ENCODE peak calls at places on chromosome 6, in ten cellular contexts. X is fibroblast of lung; A is GM23338; B is left ventricle myocardium inferior; L is endodermal cell; K is PC-9; H is H1; P is heart right ventricle; W is sigmoid colon; M is CD8-positive, alpha-beta T cell. J is an unnamed sample. For H3K27me3, the result is how much of the 10 kb centered on the place peaks cover.

GRCh38 chr6:157605484-157605883 is 217.6 kb upstream of the SNX9 start:
- DNase-seq in X (no peak), A (no peak), B (no peak), L (peak), K (no peak), H (no peak), P (no peak), W (no peak), M (no peak), J (no peak)

GRCh38 chr6:16337280-16337975 is 99.0 kb downstream of the GMPR start:
- DNase-seq in X (peak), A (peak), B (peak), L (peak), K (no peak), H (no peak), P (peak), W (peak), M (no peak), J (peak)

GRCh38 chr6:84027340-84028183 is 6.0 kb upstream of the MRAP2 start:
- DNase-seq in X (peak), A (no peak), B (no peak), L (no peak), K (peak), H (no peak), P (no peak), W (no peak), M (no peak), J (no peak)

GRCh38 chr6:18280084-18280483 is 15.8 kb upstream of the DEK start:
- DNase-seq in X (peak), A (no peak), B (no peak), L (no peak), K (peak), H (no peak), P (no peak), W (no peak), M (no peak), J (no peak)

GRCh38 chr6:35181313-35181932 is 32.3 kb upstream of the SCUBE3 start:
- DNase-seq in X (peak), A (no peak), B (no peak), L (no peak), K (peak), H (no peak), P (no peak), W (peak), M (no peak), J (no peak)

GRCh38 chr6:75180864-75181263 is 25.0 kb downstream of the COL12A1 start:
- DNase-seq in X (no peak), A (no peak), B (no peak), L (no peak), K (no peak), H (no peak), P (no peak), W (no peak), M (no peak), J (no peak)

GRCh38 chr6:163296835-163297519 is 117.5 kb upstream of the QKI start:
- DNase-seq in X (peak), A (no peak), B (no peak), L (no peak), K (no peak), H (no peak), P (no peak), W (no peak), M (no peak), J (no peak)

GRCh38 chr6:155142902-155143609 is 120.8 kb upstream of the CLDN20 start:
- DNase-seq in X (no peak), A (peak), B (no peak), L (peak), K (no peak), H (no peak), P (no peak), W (no peak), M (no peak), J (no peak)

GRCh38 chr6:10746915-10747250 is 722 bp upstream of the TMEM14B start:
- DNase-seq in X (no peak), A (no peak), B (no peak), L (no peak), K (no peak), H (no peak), P (no peak), W (no peak), M (no peak), J (no peak)

GRCh38 chr6:88985901-88986300 is 22.5 kb upstream of the RNGTT start:
- DNase-seq in X (no peak), A (no peak), B (no peak), L (no peak), K (no peak), H (no peak), P (no peak), W (no peak), M (no peak), J (no peak)

GRCh38 chr6:162364488-162364887 is 363.1 kb downstream of the PRKN start:
- DNase-seq in X (no peak), A (no peak), B (no peak), L (no peak), K (no peak), H (no peak), P (no peak), W (no peak), M (no peak), J (no peak)

GRCh38 chr6:583116-583515 is 73.8 kb downstream of the HUS1B start:
- DNase-seq in X (no peak), A (no peak), B (no peak), L (no peak), K (no peak), H (no peak), P (no peak), W (no peak), M (no peak), J (no peak)

DNA sequence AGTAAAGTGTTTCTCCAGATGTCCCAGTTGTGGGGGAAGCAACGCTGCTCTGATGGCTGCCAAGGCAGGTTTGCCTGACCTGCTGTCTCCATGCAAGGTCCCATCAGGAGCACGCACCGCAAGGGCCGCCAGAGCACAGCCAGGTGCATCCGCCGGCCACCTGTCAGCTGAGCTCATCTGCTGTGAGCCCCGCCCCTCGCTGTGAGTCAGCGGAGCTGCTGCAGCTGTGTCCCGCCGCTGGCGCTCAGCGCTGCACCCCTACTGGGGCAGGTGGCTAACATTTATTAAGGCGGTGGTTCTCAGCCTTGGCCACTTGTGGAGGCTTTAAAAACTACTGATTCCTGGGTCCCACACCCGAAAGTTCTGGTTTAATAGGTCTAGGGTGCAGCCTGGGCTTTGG is 225.7 kb downstream of the UST start:
- DNase-seq in X (peak), A (peak), B (no peak), L (peak), K (peak), H (peak), P (no peak), W (no peak), M (peak), J (peak)
- TF ChIP-seq CTCF in X (no peak), A (peak), B (no peak), L (peak), K (no peak), H (peak), P (no peak), W (no peak), M (no peak), J (no peak)

DNA sequence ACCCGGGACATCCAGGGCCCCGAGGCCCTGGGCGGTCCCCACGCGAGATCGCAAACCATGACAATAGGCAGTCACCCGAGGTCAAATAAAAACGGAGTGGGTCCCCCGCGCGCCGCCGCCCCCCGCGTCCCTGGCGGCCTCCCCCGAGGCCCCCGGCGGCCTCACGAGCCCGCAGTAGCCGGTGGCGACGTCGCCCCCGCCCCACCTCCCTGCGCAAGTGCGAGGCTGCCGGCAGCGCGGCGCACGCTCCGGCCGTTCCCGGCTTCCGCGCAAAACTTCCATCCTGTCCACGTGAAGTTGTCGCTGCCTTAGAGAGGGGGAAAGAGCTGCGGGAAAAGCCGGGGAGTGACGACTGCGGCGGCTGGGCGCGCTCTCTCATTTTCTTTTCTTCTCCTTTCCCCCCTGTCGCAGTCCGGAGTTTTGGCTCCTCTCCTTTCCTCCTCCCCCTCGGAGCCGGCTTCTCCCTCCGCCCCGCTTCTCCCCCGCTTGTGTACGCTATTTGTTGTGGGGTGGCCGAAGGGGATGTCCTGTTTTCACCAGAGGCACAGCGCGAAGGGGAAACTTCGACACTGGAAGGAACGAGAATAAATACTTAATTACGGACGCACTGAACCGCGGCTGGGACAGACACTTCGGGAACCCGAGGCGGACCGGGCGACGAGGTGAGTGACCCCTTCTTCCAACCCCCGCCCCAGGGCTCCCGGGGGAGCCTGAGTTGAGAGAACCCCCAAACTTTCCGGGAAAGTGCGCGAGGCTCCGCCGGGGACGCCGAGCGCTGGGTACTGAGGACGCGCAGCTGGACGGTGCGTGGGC is at the start of gene EYA4:
- DNase-seq in X (peak), A (peak), B (peak), L (peak), K (peak), H (peak), P (peak), W (peak), M (no peak), J (peak)
- H3K27me3 ChIP-seq in X (under half), A (half or more), B (half or more), L (half or more), K (under half), H (half or more), P (half or more), W (half or more), M (under half), J (under half)

DNA sequence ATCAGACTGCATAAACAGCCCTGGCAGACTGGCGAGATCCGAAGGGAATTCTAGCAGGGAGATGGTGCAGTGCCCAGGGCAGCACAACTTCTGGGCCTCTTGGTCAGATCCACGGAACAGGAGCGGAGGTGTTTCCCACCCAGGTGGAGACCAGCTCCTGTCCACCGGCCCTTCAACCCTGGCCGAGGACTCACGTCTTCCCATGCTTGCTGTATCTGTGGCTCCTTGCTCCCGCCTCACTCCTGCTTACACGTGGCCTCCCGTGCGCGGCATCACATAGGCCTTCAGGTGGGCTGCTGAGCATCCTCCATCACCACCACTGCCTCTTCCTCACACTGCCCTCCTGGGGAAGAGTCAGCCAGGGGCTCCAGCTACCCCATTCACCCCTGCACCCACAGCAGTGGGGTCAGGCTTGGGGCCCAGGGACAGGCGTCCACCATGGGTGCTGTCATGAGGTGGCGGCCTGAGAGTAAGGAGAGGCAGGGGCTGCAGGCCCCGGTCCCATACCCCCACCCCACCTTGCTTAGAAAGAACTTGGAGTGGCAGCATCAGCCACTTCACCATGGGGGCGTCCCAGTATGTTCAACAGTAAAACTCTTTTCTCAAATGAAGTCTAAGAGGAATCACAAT is 165.6 kb downstream of the GRM4 start:
- DNase-seq in X (no peak), A (no peak), B (no peak), L (peak), K (no peak), H (peak), P (no peak), W (no peak), M (no peak), J (no peak)
- H3K27ac ChIP-seq in X (no peak), A (no peak), B (no peak), L (no peak), K (no peak), H (no peak), P (no peak), W (no peak), M (no peak), J (no peak)

DNA sequence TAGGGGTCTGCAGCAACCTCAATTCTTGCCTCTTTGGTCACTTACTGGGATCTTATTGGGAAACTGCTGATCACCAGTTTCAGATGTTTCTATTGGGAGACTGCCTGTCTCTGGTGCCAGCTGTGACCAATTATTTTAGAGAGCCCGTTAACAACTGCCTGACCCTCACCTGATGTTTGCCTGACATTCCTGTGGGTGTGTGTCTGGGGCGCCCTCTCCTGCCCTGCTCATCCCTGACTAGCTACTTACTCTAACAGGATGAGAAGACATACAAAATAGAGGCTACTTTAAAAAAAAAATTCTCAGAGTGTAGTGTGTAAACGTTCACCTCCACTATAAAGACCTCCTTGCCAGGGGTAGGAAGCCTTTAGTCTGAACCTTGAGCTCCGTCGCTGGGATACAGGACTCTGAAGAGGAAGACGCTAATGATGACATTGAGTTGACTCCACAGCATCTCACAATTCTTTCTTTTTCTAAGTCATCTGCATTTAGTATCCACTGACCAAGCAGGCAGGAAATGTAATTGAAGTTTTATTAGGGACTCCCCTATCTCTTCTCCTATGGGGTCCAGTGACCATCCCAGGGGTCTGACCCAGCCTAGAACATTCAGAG is 54.6 kb upstream of the DDR1 start:
- DNase-seq in X (no peak), A (peak), B (no peak), L (peak), K (no peak), H (no peak), P (no peak), W (no peak), M (no peak), J (no peak)
- TF ChIP-seq CTCF in X (no peak), A (peak), B (no peak), L (peak), K (no peak), H (peak), P (no peak), W (no peak), M (no peak), J (no peak)

GRCh38 chr6:39665871-39666270 is 59.3 kb downstream of the KIF6 start:
- DNase-seq in X (peak), A (no peak), B (no peak), L (no peak), K (no peak), H (no peak), P (no peak), W (no peak), M (no peak), J (no peak)

GRCh38 chr6:39664173-39664572 is 61.0 kb downstream of the KIF6 start:
- DNase-seq in X (no peak), A (no peak), B (no peak), L (no peak), K (no peak), H (no peak), P (no peak), W (no peak), M (no peak), J (no peak)

GRCh38 chr6:39669117-39669690 is 56.0 kb downstream of the KIF6 start:
- DNase-seq in X (peak), A (peak), B (no peak), L (no peak), K (no peak), H (no peak), P (no peak), W (no peak), M (no peak), J (no peak)

GRCh38 chr6:39669943-39670342 is 55.3 kb downstream of the KIF6 start:
- DNase-seq in X (peak), A (no peak), B (no peak), L (no peak), K (no peak), H (no peak), P (no peak), W (no peak), M (no peak), J (no peak)

GRCh38 chr6:39666706-39667489 is 58.3 kb downstream of the KIF6 start:
- DNase-seq in X (peak), A (peak), B (no peak), L (peak), K (no peak), H (no peak), P (no peak), W (no peak), M (no peak), J (no peak)
- H3K27me3 ChIP-seq in X (under half), A (under half), B (under half), L (under half), K (under half), H (under half), P (under half), W (under half), M (under half), J (under half)

GRCh38 chr6:111872521-111873177 is 603 bp downstream of the FYN start:
- DNase-seq in X (peak), A (no peak), B (peak), L (peak), K (peak), H (peak), P (peak), W (peak), M (peak), J (peak)

GRCh38 chr6:111874030-111874425 is 776 bp upstream of the FYN start:
- DNase-seq in X (peak), A (peak), B (no peak), L (no peak), K (peak), H (no peak), P (no peak), W (no peak), M (peak), J (no peak)

GRCh38 chr6:111871725-111872520 is 1.3 kb downstream of the FYN start:
- DNase-seq in X (peak), A (peak), B (peak), L (peak), K (peak), H (peak), P (peak), W (peak), M (peak), J (no peak)

GRCh38 chr6:111871207-111871606 is 2.0 kb downstream of the FYN start:
- DNase-seq in X (no peak), A (no peak), B (no peak), L (no peak), K (no peak), H (no peak), P (no peak), W (no peak), M (no peak), J (no peak)

GRCh38 chr6:111873178-111874029 is at the start of gene FYN:
- DNase-seq in X (peak), A (peak), B (peak), L (peak), K (peak), H (peak), P (peak), W (peak), M (peak), J (peak)
- H3K27ac ChIP-seq in X (peak), A (peak), B (peak), L (peak), K (peak), H (peak), P (peak), W (peak), M (peak), J (peak)

DNA sequence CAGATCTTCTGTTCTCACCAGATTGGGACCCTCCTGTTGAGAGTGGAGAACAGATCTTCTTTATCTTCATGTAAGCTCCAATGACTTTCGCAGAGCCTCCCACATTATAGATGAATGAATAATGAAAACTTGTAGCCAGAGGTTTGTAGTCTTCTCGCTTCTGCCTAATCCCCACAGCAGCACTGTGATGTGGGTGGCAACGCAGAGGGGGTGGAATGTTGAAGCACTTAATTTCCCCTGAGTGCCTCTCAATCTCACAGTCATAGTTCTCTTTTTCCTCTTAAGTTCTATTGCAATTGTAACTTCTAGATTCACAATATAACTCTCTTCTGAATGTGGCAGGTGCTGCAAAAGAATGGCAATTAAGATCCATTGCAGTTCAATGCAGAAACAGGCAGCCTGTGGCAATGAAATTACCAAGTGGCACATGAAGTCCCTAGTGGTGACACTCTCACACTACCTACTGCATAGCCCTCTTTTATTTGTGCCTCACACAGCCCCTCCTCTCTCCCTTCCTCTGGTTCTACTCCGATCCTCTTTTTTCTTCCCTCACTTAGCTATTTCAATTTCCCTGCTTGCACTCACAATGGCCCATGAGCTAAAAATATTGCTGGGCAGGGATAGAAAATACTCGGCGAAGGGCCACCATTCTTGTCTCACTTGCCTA is 281.9 kb downstream of the UBE3D start:
- DNase-seq in X (no peak), A (peak), B (no peak), L (peak), K (no peak), H (no peak), P (no peak), W (no peak), M (no peak), J (no peak)
- TF ChIP-seq CTCF in X (no peak), A (peak), B (no peak), L (peak), K (no peak), H (peak), P (no peak), W (no peak), M (no peak), J (no peak)

GRCh38 chr6:99614430-99615161 is 8.0 kb downstream of the PRDM13 start:
- DNase-seq in X (no peak), A (peak), B (no peak), L (peak), K (no peak), H (no peak), P (no peak), W (no peak), M (no peak), J (peak)

GRCh38 chr6:99613705-99614429 is 7.2 kb downstream of the PRDM13 start:
- DNase-seq in X (no peak), A (peak), B (no peak), L (peak), K (no peak), H (peak), P (no peak), W (no peak), M (no peak), J (no peak)

GRCh38 chr6:99611148-99611547 is 4.5 kb downstream of the PRDM13 start:
- DNase-seq in X (no peak), A (peak), B (no peak), L (no peak), K (no peak), H (no peak), P (no peak), W (no peak), M (no peak), J (no peak)

GRCh38 chr6:99612551-99613397 is 6.1 kb downstream of the PRDM13 start:
- DNase-seq in X (no peak), A (peak), B (no peak), L (peak), K (no peak), H (peak), P (no peak), W (no peak), M (no peak), J (no peak)

GRCh38 chr6:99613398-99613704 is 6.7 kb downstream of the PRDM13 start:
- DNase-seq in X (peak), A (peak), B (no peak), L (peak), K (no peak), H (no peak), P (peak), W (no peak), M (no peak), J (peak)
- H3K27me3 ChIP-seq in X (half or more), A (half or more), B (half or more), L (half or more), K (under half), H (half or more), P (half or more), W (half or more), M (half or more), J (half or more)

J was measured in psoas muscle.